ENCODE peak calls at places on chromosome 12, in four cellular contexts. C, K, W and Z are unnamed samples.

GRCh38 chr12:39064712-39065111 is 159.3 kb upstream of the CPNE8 start:
- DNase-seq in K (no peak), C (no peak), W (no peak), Z (no peak)

GRCh38 chr12:49784756-49785409 is 43.3 kb downstream of the NCKAP5L start:
- DNase-seq in W (no peak), C (peak), K (no peak), Z (peak)

GRCh38 chr12:112008918-112009317 is 4.0 kb downstream of the TMEM116 start:
- DNase-seq in W (no peak), C (no peak), K (no peak), Z (no peak)

GRCh38 chr12:40971911-40972310 is 216.2 kb upstream of the PDZRN4 start:
- DNase-seq in W (no peak), K (no peak), C (peak), Z (peak)

GRCh38 chr12:76706099-76706498 is 57.8 kb upstream of the ZDHHC17 start:
- DNase-seq in C (peak), K (no peak), W (no peak), Z (no peak)

GRCh38 chr12:49705479-49706267 is 1.5 kb downstream of the FMNL3 start:
- DNase-seq in W (peak), C (peak), K (peak), Z (peak)

GRCh38 chr12:126588586-126589249 is 1523.5 kb downstream of the AACS start:
- DNase-seq in W (no peak), C (peak), K (no peak), Z (peak)

GRCh38 chr12:111443586-111443985 is 37.9 kb downstream of the SH2B3 start:
- DNase-seq in W (peak), K (no peak), C (peak), Z (peak)

GRCh38 chr12:89525002-89525823 is 617 bp upstream of the GALNT4 start:
- DNase-seq in K (peak), W (peak), C (peak), Z (peak)

GRCh38 chr12:85641796-85642195 is 194.4 kb downstream of the RASSF9 start:
- DNase-seq in C (peak), K (no peak), W (no peak), Z (no peak)

GRCh38 chr12:122079038-122079531 is 529 bp downstream of the MLXIP start:
- DNase-seq in C (no peak), K (no peak), W (no peak), Z (no peak)

GRCh38 chr12:122979908-122980191 is 631 bp upstream of the ARL6IP4 start:
- DNase-seq in W (no peak), C (peak), K (no peak), Z (no peak)

GRCh38 chr12:93825501-93825888 is 148.3 kb downstream of the CRADD start:
- DNase-seq in K (no peak), W (no peak), C (no peak), Z (no peak)

GRCh38 chr12:38586652-38587219 is 270.2 kb downstream of the ALG10B start:
- DNase-seq in C (peak), K (no peak), W (no peak), Z (no peak)

GRCh38 chr12:34604227-34604626 is 581.9 kb downstream of the ALG10 start:
- DNase-seq in C (no peak), K (no peak), W (no peak), Z (no peak)

GRCh38 chr12:75812341-75813018 is 219.1 kb downstream of the PHLDA1 start:
- DNase-seq in K (no peak), W (no peak), C (peak), Z (peak)

GRCh38 chr12:94832780-94833760 is 170.4 kb downstream of the NDUFA12 start:
- DNase-seq in C (peak), W (no peak), K (no peak), Z (peak)

GRCh38 chr12:11865835-11866234 is 204.9 kb upstream of the BCL2L14 start:
- DNase-seq in W (no peak), K (no peak), C (no peak), Z (no peak)

GRCh38 chr12:74286254-74286653 is 251.4 kb upstream of the ATXN7L3B start:
- DNase-seq in C (no peak), K (no peak), W (no peak), Z (no peak)

GRCh38 chr12:92740421-92740820 is 37.6 kb downstream of the PLEKHG7 start:
- DNase-seq in K (no peak), C (no peak), W (no peak), Z (peak)